ENCODE peak calls at places on chromosomes 12 and 14, in ten cellular contexts. U is aorta, G is T-helper 2 cell, K is amygdala, L is NCI-H1092, C is GM23338, S is EL, P is stromal cell of bone marrow, E is T-cell, Q is K562. T is an unnamed sample.

GRCh38 chr14:75457648-75458165 is 29.9 kb downstream of the JDP2 start:
- DNase-seq in U (peak), G (no peak), K (no peak), L (no peak), C (peak), S (no peak), P (no peak), E (no peak), Q (no peak), T (no peak)

GRCh38 chr12:65881965-65882413 is 57.7 kb downstream of the HMGA2 start:
- DNase-seq in U (peak), G (no peak), K (peak), L (no peak), C (peak), S (no peak), P (peak), E (no peak), Q (no peak), T (no peak)

GRCh38 chr12:2240984-2241383 is 188.2 kb downstream of the CACNA1C start:
- DNase-seq in U (no peak), G (no peak), K (no peak), L (no peak), C (no peak), S (no peak), P (no peak), E (no peak), Q (no peak), T (no peak)

GRCh38 chr12:14258468-14258947 is 107.0 kb upstream of the ATF7IP start:
- DNase-seq in U (no peak), G (no peak), K (no peak), L (no peak), C (peak), S (no peak), P (no peak), E (no peak), Q (peak), T (no peak)

GRCh38 chr12:113961921-113962710 is 4.0 kb downstream of the RBM19 start:
- DNase-seq in U (no peak), G (no peak), K (no peak), L (no peak), C (no peak), S (peak), P (peak), E (no peak), Q (no peak), T (peak)

GRCh38 chr12:46264057-46264456 is 4.8 kb downstream of the SLC38A1 start:
- DNase-seq in U (no peak), G (no peak), K (no peak), L (no peak), C (no peak), S (peak), P (no peak), E (no peak), Q (no peak), T (peak)

GRCh38 chr12:99390707-99391106 is 256.8 kb upstream of the GARIN6 start:
- DNase-seq in U (peak), G (no peak), K (no peak), L (no peak), C (peak), S (peak), P (no peak), E (no peak), Q (no peak), T (peak)

GRCh38 chr12:51820721-51821422 is 27.6 kb downstream of the FIGNL2 start:
- DNase-seq in U (no peak), G (peak), K (peak), L (peak), C (peak), S (no peak), P (peak), E (peak), Q (peak), T (no peak)

GRCh38 chr14:23168246-23168645 is 15.2 kb downstream of the SLC7A8 start:
- DNase-seq in U (no peak), G (no peak), K (no peak), L (no peak), C (no peak), S (no peak), P (no peak), E (no peak), Q (no peak), T (no peak)

GRCh38 chr14:99595034-99595433 is 9.0 kb downstream of the CCDC85C start:
- DNase-seq in U (no peak), G (peak), K (no peak), L (no peak), C (no peak), S (no peak), P (no peak), E (no peak), Q (no peak), T (no peak)

GRCh38 chr12:6337958-6338406 is 3.9 kb downstream of the TNFRSF1A start:
- DNase-seq in U (no peak), G (no peak), K (no peak), L (no peak), C (no peak), S (no peak), P (no peak), E (no peak), Q (no peak), T (no peak)

GRCh38 chr12:78119351-78119918 is 288.7 kb downstream of the NAV3 start:
- DNase-seq in U (no peak), G (no peak), K (no peak), L (no peak), C (no peak), S (no peak), P (no peak), E (no peak), Q (no peak), T (no peak)

GRCh38 chr12:21502164-21502496 is 541 bp downstream of the GOLT1B start:
- DNase-seq in U (no peak), G (peak), K (no peak), L (no peak), C (no peak), S (peak), P (no peak), E (peak), Q (no peak), T (peak)

GRCh38 chr14:54338696-54339317 is 58.0 kb upstream of the CDKN3 start:
- DNase-seq in U (no peak), G (no peak), K (no peak), L (no peak), C (peak), S (peak), P (peak), E (no peak), Q (no peak), T (peak)

GRCh38 chr14:103514596-103515421 is 7.8 kb downstream of the CKB start:
- DNase-seq in U (peak), G (no peak), K (no peak), L (no peak), C (no peak), S (no peak), P (no peak), E (no peak), Q (no peak), T (no peak)

GRCh38 chr14:67579636-67580035 is 20.4 kb downstream of the PIGH start:
- DNase-seq in U (no peak), G (no peak), K (no peak), L (no peak), C (no peak), S (no peak), P (no peak), E (no peak), Q (no peak), T (no peak)

GRCh38 chr14:50792058-50792477 is 38.9 kb downstream of the NIN start:
- DNase-seq in U (no peak), G (no peak), K (no peak), L (no peak), C (no peak), S (no peak), P (no peak), E (no peak), Q (no peak), T (no peak)

GRCh38 chr12:95390192-95390591 is 83.8 kb upstream of the METAP2 start:
- DNase-seq in U (no peak), G (no peak), K (no peak), L (no peak), C (no peak), S (no peak), P (no peak), E (no peak), Q (no peak), T (no peak)

GRCh38 chr14:56135001-56135400 is 16.8 kb downstream of the PELI2 start:
- DNase-seq in U (no peak), G (no peak), K (no peak), L (no peak), C (no peak), S (no peak), P (no peak), E (no peak), Q (no peak), T (no peak)

GRCh38 chr12:2586159-2587035 is 208.4 kb upstream of the FKBP4 start:
- DNase-seq in U (no peak), G (no peak), K (no peak), L (peak), C (peak), S (no peak), P (no peak), E (no peak), Q (no peak), T (no peak)

GRCh38 chr14:91142214-91142668 is 28.4 kb downstream of the DGLUCY start:
- DNase-seq in U (no peak), G (no peak), K (no peak), L (no peak), C (no peak), S (no peak), P (no peak), E (peak), Q (no peak), T (no peak)

GRCh38 chr12:67826148-67826547 is 163.1 kb upstream of the IFNG-AS1 start:
- DNase-seq in U (no peak), G (no peak), K (no peak), L (no peak), C (no peak), S (peak), P (no peak), E (no peak), Q (no peak), T (no peak)

GRCh38 chr12:93378373-93379310 is 917 bp downstream of the NUDT4 start:
- DNase-seq in U (no peak), G (peak), K (peak), L (peak), C (peak), S (peak), P (peak), E (peak), Q (peak), T (peak)

GRCh38 chr12:46187023-46187422 is 81.8 kb downstream of the SLC38A1 start:
- DNase-seq in U (no peak), G (no peak), K (no peak), L (no peak), C (no peak), S (peak), P (peak), E (no peak), Q (no peak), T (peak)

GRCh38 chr12:7498832-7499231 is 4.7 kb downstream of the CD163 start:
- DNase-seq in U (no peak), G (no peak), K (no peak), L (no peak), C (no peak), S (peak), P (peak), E (no peak), Q (no peak), T (peak)